ENCODE peak calls at places on chromosomes 7 and 10, in nine cellular contexts. One of them, this sample, is unnamed.

GRCh38 chr7:142454862-142455261 is 197.0 kb upstream of the PRSS58 start:
- ATAC-seq in activated CD8-positive, alpha-beta T cell treated with anti-CD3 and anti-CD28 coated beads for 36 hours: peak
- ATAC-seq in naive thymus-derived CD8-positive, alpha-beta T cell: peak
- ATAC-seq in Right ventricle myocardium superior: no peak
- ATAC-seq in lower lobe of right lung: no peak
- ATAC-seq in aorta: no peak
- ATAC-seq in central memory CD8-positive, alpha-beta T cell: peak
- ATAC-seq in heart left ventricle: no peak
- ATAC-seq in gastroesophageal sphincter: no peak
- ATAC-seq in this sample: peak

GRCh38 chr7:156950381-156950858 is 908 bp downstream of the NOM1 start:
- ATAC-seq in activated CD8-positive, alpha-beta T cell treated with anti-CD3 and anti-CD28 coated beads for 36 hours: no peak
- ATAC-seq in naive thymus-derived CD8-positive, alpha-beta T cell: no peak
- ATAC-seq in Right ventricle myocardium superior: no peak
- ATAC-seq in lower lobe of right lung: no peak
- ATAC-seq in aorta: no peak
- ATAC-seq in central memory CD8-positive, alpha-beta T cell: no peak
- ATAC-seq in heart left ventricle: no peak
- ATAC-seq in gastroesophageal sphincter: no peak
- ATAC-seq in this sample: no peak

GRCh38 chr7:116924741-116925140 is 28.6 kb upstream of the ST7 start:
- ATAC-seq in activated CD8-positive, alpha-beta T cell treated with anti-CD3 and anti-CD28 coated beads for 36 hours: no peak
- ATAC-seq in naive thymus-derived CD8-positive, alpha-beta T cell: no peak
- ATAC-seq in Right ventricle myocardium superior: no peak
- ATAC-seq in lower lobe of right lung: no peak
- ATAC-seq in aorta: no peak
- ATAC-seq in central memory CD8-positive, alpha-beta T cell: no peak
- ATAC-seq in heart left ventricle: no peak
- ATAC-seq in gastroesophageal sphincter: no peak
- ATAC-seq in this sample: peak

GRCh38 chr7:139304517-139304916 is 36.6 kb upstream of the FMC1 start:
- ATAC-seq in activated CD8-positive, alpha-beta T cell treated with anti-CD3 and anti-CD28 coated beads for 36 hours: no peak
- ATAC-seq in naive thymus-derived CD8-positive, alpha-beta T cell: no peak
- ATAC-seq in Right ventricle myocardium superior: no peak
- ATAC-seq in lower lobe of right lung: no peak
- ATAC-seq in aorta: no peak
- ATAC-seq in central memory CD8-positive, alpha-beta T cell: no peak
- ATAC-seq in heart left ventricle: no peak
- ATAC-seq in gastroesophageal sphincter: no peak
- ATAC-seq in this sample: no peak

GRCh38 chr7:33750177-33750576 is 155.2 kb upstream of the BMPER start:
- ATAC-seq in activated CD8-positive, alpha-beta T cell treated with anti-CD3 and anti-CD28 coated beads for 36 hours: no peak
- ATAC-seq in naive thymus-derived CD8-positive, alpha-beta T cell: no peak
- ATAC-seq in Right ventricle myocardium superior: no peak
- ATAC-seq in lower lobe of right lung: no peak
- ATAC-seq in aorta: no peak
- ATAC-seq in central memory CD8-positive, alpha-beta T cell: no peak
- ATAC-seq in heart left ventricle: no peak
- ATAC-seq in gastroesophageal sphincter: no peak
- ATAC-seq in this sample: no peak

GRCh38 chr7:134766779-134767566 is 12.5 kb upstream of the CALD1 start:
- ATAC-seq in activated CD8-positive, alpha-beta T cell treated with anti-CD3 and anti-CD28 coated beads for 36 hours: no peak
- ATAC-seq in naive thymus-derived CD8-positive, alpha-beta T cell: no peak
- ATAC-seq in Right ventricle myocardium superior: peak
- ATAC-seq in lower lobe of right lung: no peak
- ATAC-seq in aorta: peak
- ATAC-seq in central memory CD8-positive, alpha-beta T cell: no peak
- ATAC-seq in heart left ventricle: peak
- ATAC-seq in gastroesophageal sphincter: peak
- ATAC-seq in this sample: no peak

GRCh38 chr10:62742447-62743105 is 61.9 kb upstream of the ADO start:
- ATAC-seq in activated CD8-positive, alpha-beta T cell treated with anti-CD3 and anti-CD28 coated beads for 36 hours: no peak
- ATAC-seq in naive thymus-derived CD8-positive, alpha-beta T cell: no peak
- ATAC-seq in Right ventricle myocardium superior: no peak
- ATAC-seq in lower lobe of right lung: peak
- ATAC-seq in aorta: no peak
- ATAC-seq in central memory CD8-positive, alpha-beta T cell: no peak
- ATAC-seq in heart left ventricle: peak
- ATAC-seq in gastroesophageal sphincter: peak
- ATAC-seq in this sample: no peak

GRCh38 chr7:128876586-128876977 is 13.9 kb downstream of the ATP6V1F start:
- ATAC-seq in activated CD8-positive, alpha-beta T cell treated with anti-CD3 and anti-CD28 coated beads for 36 hours: no peak
- ATAC-seq in naive thymus-derived CD8-positive, alpha-beta T cell: no peak
- ATAC-seq in Right ventricle myocardium superior: no peak
- ATAC-seq in lower lobe of right lung: no peak
- ATAC-seq in aorta: no peak
- ATAC-seq in central memory CD8-positive, alpha-beta T cell: no peak
- ATAC-seq in heart left ventricle: no peak
- ATAC-seq in gastroesophageal sphincter: no peak
- ATAC-seq in this sample: no peak

GRCh38 chr10:70145166-70145665 is 1.3 kb downstream of the TYSND1 start:
- ATAC-seq in activated CD8-positive, alpha-beta T cell treated with anti-CD3 and anti-CD28 coated beads for 36 hours: no peak
- ATAC-seq in naive thymus-derived CD8-positive, alpha-beta T cell: no peak
- ATAC-seq in Right ventricle myocardium superior: no peak
- ATAC-seq in lower lobe of right lung: peak
- ATAC-seq in aorta: no peak
- ATAC-seq in central memory CD8-positive, alpha-beta T cell: no peak
- ATAC-seq in heart left ventricle: peak
- ATAC-seq in gastroesophageal sphincter: peak
- ATAC-seq in this sample: peak

GRCh38 chr7:105830405-105831218 is 45.8 kb downstream of the ATXN7L1 start:
- ATAC-seq in activated CD8-positive, alpha-beta T cell treated with anti-CD3 and anti-CD28 coated beads for 36 hours: no peak
- ATAC-seq in naive thymus-derived CD8-positive, alpha-beta T cell: no peak
- ATAC-seq in Right ventricle myocardium superior: no peak
- ATAC-seq in lower lobe of right lung: peak
- ATAC-seq in aorta: peak
- ATAC-seq in central memory CD8-positive, alpha-beta T cell: no peak
- ATAC-seq in heart left ventricle: peak
- ATAC-seq in gastroesophageal sphincter: peak
- ATAC-seq in this sample: peak

GRCh38 chr7:2645274-2645868 is 13.6 kb downstream of the TTYH3 start:
- ATAC-seq in activated CD8-positive, alpha-beta T cell treated with anti-CD3 and anti-CD28 coated beads for 36 hours: peak
- ATAC-seq in naive thymus-derived CD8-positive, alpha-beta T cell: peak
- ATAC-seq in Right ventricle myocardium superior: no peak
- ATAC-seq in lower lobe of right lung: no peak
- ATAC-seq in aorta: no peak
- ATAC-seq in central memory CD8-positive, alpha-beta T cell: peak
- ATAC-seq in heart left ventricle: no peak
- ATAC-seq in gastroesophageal sphincter: no peak
- ATAC-seq in this sample: peak

GRCh38 chr7:17016402-17017010 is 134.7 kb upstream of the AGR3 start:
- ATAC-seq in activated CD8-positive, alpha-beta T cell treated with anti-CD3 and anti-CD28 coated beads for 36 hours: no peak
- ATAC-seq in naive thymus-derived CD8-positive, alpha-beta T cell: no peak
- ATAC-seq in Right ventricle myocardium superior: no peak
- ATAC-seq in lower lobe of right lung: no peak
- ATAC-seq in aorta: no peak
- ATAC-seq in central memory CD8-positive, alpha-beta T cell: no peak
- ATAC-seq in heart left ventricle: no peak
- ATAC-seq in gastroesophageal sphincter: no peak
- ATAC-seq in this sample: no peak

GRCh38 chr10:8618834-8619233 is 564.3 kb downstream of the GATA3 start:
- ATAC-seq in activated CD8-positive, alpha-beta T cell treated with anti-CD3 and anti-CD28 coated beads for 36 hours: no peak
- ATAC-seq in naive thymus-derived CD8-positive, alpha-beta T cell: no peak
- ATAC-seq in Right ventricle myocardium superior: no peak
- ATAC-seq in lower lobe of right lung: no peak
- ATAC-seq in aorta: no peak
- ATAC-seq in central memory CD8-positive, alpha-beta T cell: no peak
- ATAC-seq in heart left ventricle: no peak
- ATAC-seq in gastroesophageal sphincter: no peak
- ATAC-seq in this sample: peak

GRCh38 chr7:100967292-100967863 is 2.0 kb upstream of the MUC12 start:
- ATAC-seq in activated CD8-positive, alpha-beta T cell treated with anti-CD3 and anti-CD28 coated beads for 36 hours: no peak
- ATAC-seq in naive thymus-derived CD8-positive, alpha-beta T cell: no peak
- ATAC-seq in Right ventricle myocardium superior: no peak
- ATAC-seq in lower lobe of right lung: no peak
- ATAC-seq in aorta: no peak
- ATAC-seq in central memory CD8-positive, alpha-beta T cell: no peak
- ATAC-seq in heart left ventricle: no peak
- ATAC-seq in gastroesophageal sphincter: no peak
- ATAC-seq in this sample: no peak

GRCh38 chr7:94301024-94301588 is 93.6 kb upstream of the COL1A2 start:
- ATAC-seq in activated CD8-positive, alpha-beta T cell treated with anti-CD3 and anti-CD28 coated beads for 36 hours: no peak
- ATAC-seq in naive thymus-derived CD8-positive, alpha-beta T cell: no peak
- ATAC-seq in Right ventricle myocardium superior: peak
- ATAC-seq in lower lobe of right lung: peak
- ATAC-seq in aorta: peak
- ATAC-seq in central memory CD8-positive, alpha-beta T cell: no peak
- ATAC-seq in heart left ventricle: peak
- ATAC-seq in gastroesophageal sphincter: peak
- ATAC-seq in this sample: no peak

GRCh38 chr10:114923551-114923950 is 14.4 kb upstream of the TRUB1 start:
- ATAC-seq in activated CD8-positive, alpha-beta T cell treated with anti-CD3 and anti-CD28 coated beads for 36 hours: no peak
- ATAC-seq in naive thymus-derived CD8-positive, alpha-beta T cell: no peak
- ATAC-seq in Right ventricle myocardium superior: peak
- ATAC-seq in lower lobe of right lung: no peak
- ATAC-seq in aorta: no peak
- ATAC-seq in central memory CD8-positive, alpha-beta T cell: no peak
- ATAC-seq in heart left ventricle: peak
- ATAC-seq in gastroesophageal sphincter: no peak
- ATAC-seq in this sample: no peak

GRCh38 chr10:48820231-48820630 is 119.4 kb downstream of the LRRC18 start:
- ATAC-seq in activated CD8-positive, alpha-beta T cell treated with anti-CD3 and anti-CD28 coated beads for 36 hours: no peak
- ATAC-seq in naive thymus-derived CD8-positive, alpha-beta T cell: no peak
- ATAC-seq in Right ventricle myocardium superior: no peak
- ATAC-seq in lower lobe of right lung: no peak
- ATAC-seq in aorta: no peak
- ATAC-seq in central memory CD8-positive, alpha-beta T cell: no peak
- ATAC-seq in heart left ventricle: no peak
- ATAC-seq in gastroesophageal sphincter: no peak
- ATAC-seq in this sample: no peak

GRCh38 chr7:116339564-116339963 is 129.2 kb downstream of the TES start:
- ATAC-seq in activated CD8-positive, alpha-beta T cell treated with anti-CD3 and anti-CD28 coated beads for 36 hours: no peak
- ATAC-seq in naive thymus-derived CD8-positive, alpha-beta T cell: no peak
- ATAC-seq in Right ventricle myocardium superior: peak
- ATAC-seq in lower lobe of right lung: no peak
- ATAC-seq in aorta: peak
- ATAC-seq in central memory CD8-positive, alpha-beta T cell: no peak
- ATAC-seq in heart left ventricle: peak
- ATAC-seq in gastroesophageal sphincter: no peak
- ATAC-seq in this sample: no peak

GRCh38 chr10:36187382-36188042 is 545.4 kb upstream of the FZD8 start:
- ATAC-seq in activated CD8-positive, alpha-beta T cell treated with anti-CD3 and anti-CD28 coated beads for 36 hours: no peak
- ATAC-seq in naive thymus-derived CD8-positive, alpha-beta T cell: no peak
- ATAC-seq in Right ventricle myocardium superior: peak
- ATAC-seq in lower lobe of right lung: no peak
- ATAC-seq in aorta: no peak
- ATAC-seq in central memory CD8-positive, alpha-beta T cell: no peak
- ATAC-seq in heart left ventricle: peak
- ATAC-seq in gastroesophageal sphincter: no peak
- ATAC-seq in this sample: no peak

GRCh38 chr10:18145652-18146051 is 5.4 kb downstream of the CACNB2 start:
- ATAC-seq in activated CD8-positive, alpha-beta T cell treated with anti-CD3 and anti-CD28 coated beads for 36 hours: no peak
- ATAC-seq in naive thymus-derived CD8-positive, alpha-beta T cell: no peak
- ATAC-seq in Right ventricle myocardium superior: no peak
- ATAC-seq in lower lobe of right lung: no peak
- ATAC-seq in aorta: no peak
- ATAC-seq in central memory CD8-positive, alpha-beta T cell: no peak
- ATAC-seq in heart left ventricle: no peak
- ATAC-seq in gastroesophageal sphincter: peak
- ATAC-seq in this sample: no peak

GRCh38 chr7:100802951-100803350 is 24.4 kb downstream of the EPHB4 start:
- ATAC-seq in activated CD8-positive, alpha-beta T cell treated with anti-CD3 and anti-CD28 coated beads for 36 hours: no peak
- ATAC-seq in naive thymus-derived CD8-positive, alpha-beta T cell: no peak
- ATAC-seq in Right ventricle myocardium superior: no peak
- ATAC-seq in lower lobe of right lung: no peak
- ATAC-seq in aorta: no peak
- ATAC-seq in central memory CD8-positive, alpha-beta T cell: no peak
- ATAC-seq in heart left ventricle: peak
- ATAC-seq in gastroesophageal sphincter: no peak
- ATAC-seq in this sample: no peak

GRCh38 chr7:40283391-40283790 is 148.6 kb downstream of the SUGCT start:
- ATAC-seq in activated CD8-positive, alpha-beta T cell treated with anti-CD3 and anti-CD28 coated beads for 36 hours: no peak
- ATAC-seq in naive thymus-derived CD8-positive, alpha-beta T cell: no peak
- ATAC-seq in Right ventricle myocardium superior: no peak
- ATAC-seq in lower lobe of right lung: no peak
- ATAC-seq in aorta: no peak
- ATAC-seq in central memory CD8-positive, alpha-beta T cell: no peak
- ATAC-seq in heart left ventricle: no peak
- ATAC-seq in gastroesophageal sphincter: no peak
- ATAC-seq in this sample: no peak